ENCODE peak calls at places on chromosomes 3 and 15, in seven cellular contexts. Q is HCT116, B is AG09319, R is NCI-H2081, N is brain microvascular endothelial cell, G is SK-N-SH, W is mammary epithelial cell. I is an unnamed sample.

GRCh38 chr3:2141482-2141881 is 42.8 kb downstream of the CNTN4 start:
- DNase-seq in Q (no peak), B (no peak), R (no peak), N (no peak), G (no peak), W (no peak), I (no peak)

GRCh38 chr3:101870138-101870537 is 20.8 kb downstream of the NFKBIZ start:
- DNase-seq in Q (no peak), B (no peak), R (no peak), N (no peak), G (no peak), W (no peak), I (no peak)

GRCh38 chr15:29183071-29183831 is 86.4 kb downstream of the NSMCE3 start:
- DNase-seq in Q (no peak), B (no peak), R (no peak), N (peak; percentile 12), G (no peak), W (peak; percentile 26), I (peak; percentile 20)

GRCh38 chr15:73969151-73969759 is 22.8 kb downstream of the STOML1 start:
- DNase-seq in Q (no peak), B (no peak), R (no peak), N (no peak), G (no peak), W (no peak), I (no peak)

GRCh38 chr3:88231632-88232031 is 81.9 kb downstream of the C3orf38 start:
- DNase-seq in Q (no peak), B (no peak), R (no peak), N (no peak), G (no peak), W (no peak), I (no peak)

GRCh38 chr3:53255360-53255774 is 455 bp downstream of the TKT start:
- DNase-seq in Q (no peak), B (no peak), R (no peak), N (no peak), G (no peak), W (peak; percentile 26), I (peak; percentile 38)

GRCh38 chr3:107284570-107284969 is 92.7 kb upstream of the CCDC54 start:
- DNase-seq in Q (no peak), B (no peak), R (no peak), N (no peak), G (no peak), W (peak; percentile 35), I (no peak)

GRCh38 chr3:64138046-64138445 is 87.2 kb downstream of the PRICKLE2 start:
- DNase-seq in Q (no peak), B (no peak), R (no peak), N (peak; percentile 14), G (no peak), W (peak; percentile 27), I (peak; percentile 88)

GRCh38 chr3:58591496-58592133 is 14.4 kb upstream of the FAM107A start:
- DNase-seq in Q (no peak), B (no peak), R (no peak), N (peak; percentile 21), G (no peak), W (no peak), I (no peak)

GRCh38 chr15:78197632-78198031 is 36.7 kb downstream of the ACSBG1 start:
- DNase-seq in Q (no peak), B (no peak), R (no peak), N (no peak), G (no peak), W (no peak), I (no peak)

GRCh38 chr3:197599089-197599765 is 43.5 kb upstream of the BDH1 start:
- DNase-seq in Q (peak; percentile 60), B (peak; percentile 32), R (no peak), N (peak; percentile 82), G (peak; percentile 89), W (peak; percentile 50), I (peak; percentile 75)

GRCh38 chr3:152298393-152299242 is 29.9 kb downstream of the MBNL1 start:
- DNase-seq in Q (no peak), B (peak; percentile 98), R (peak; percentile 84), N (peak; percentile 98), G (peak; percentile 60), W (peak; percentile 89), I (peak; percentile 62)

GRCh38 chr3:189392969-189393368 is 221.2 kb downstream of the TPRG1 start:
- DNase-seq in Q (peak; percentile 80), B (no peak), R (no peak), N (no peak), G (no peak), W (peak; percentile 97), I (no peak)